ENCODE peak calls at places on chromosomes 13 and 19, in seven cellular contexts. T, W, A, J, P, G and R are unnamed samples.

GRCh38 chr19:15464394-15465385 is at the start of gene RASAL3:
- DNase-seq in T (no peak), W (peak), A (no peak), J (no peak), P (no peak), G (no peak), R (no peak)

GRCh38 chr13:91907398-91907797 is 509.0 kb downstream of the GPC5 start:
- DNase-seq in T (no peak), W (no peak), A (no peak), J (no peak), P (no peak), G (no peak), R (no peak)

GRCh38 chr19:17757125-17757524 is 5.8 kb downstream of the FCHO1 start:
- DNase-seq in T (no peak), W (peak), A (peak), J (no peak), P (no peak), G (no peak), R (no peak)

GRCh38 chr13:66981912-66982311 is 248.2 kb downstream of the PCDH9 start:
- DNase-seq in T (no peak), W (no peak), A (no peak), J (no peak), P (no peak), G (no peak), R (no peak)

GRCh38 chr13:106117035-106117434 is 418.4 kb downstream of the EFNB2 start:
- DNase-seq in T (no peak), W (no peak), A (no peak), J (peak), P (no peak), G (no peak), R (no peak)

GRCh38 chr19:56253737-56254136 is 18.8 kb upstream of the EDDM13 start:
- DNase-seq in T (peak), W (no peak), A (no peak), J (peak), P (no peak), G (peak), R (peak)

GRCh38 chr19:46533085-46534081 is 37.7 kb upstream of the PNMA8B start:
- DNase-seq in T (no peak), W (no peak), A (no peak), J (no peak), P (no peak), G (no peak), R (no peak)

GRCh38 chr19:47476438-47476972 is 4.8 kb upstream of the SLC8A2 start:
- DNase-seq in T (no peak), W (no peak), A (no peak), J (no peak), P (no peak), G (no peak), R (no peak)

GRCh38 chr13:111111376-111111937 is 3.7 kb upstream of the ARHGEF7 start:
- DNase-seq in T (no peak), W (no peak), A (no peak), J (no peak), P (peak), G (no peak), R (no peak)

GRCh38 chr13:31625115-31625514 is 114.2 kb upstream of the RXFP2 start:
- DNase-seq in T (no peak), W (no peak), A (no peak), J (no peak), P (no peak), G (no peak), R (no peak)

GRCh38 chr13:112905990-112906641 is 62.9 kb upstream of the MCF2L start:
- DNase-seq in T (no peak), W (no peak), A (no peak), J (no peak), P (no peak), G (no peak), R (no peak)

GRCh38 chr13:95002126-95002525 is 289.8 kb upstream of the SOX21 start:
- DNase-seq in T (no peak), W (no peak), A (no peak), J (no peak), P (no peak), G (no peak), R (no peak)

GRCh38 chr19:54209748-54210494 is 9.3 kb downstream of the RPS9 start:
- DNase-seq in T (peak), W (peak), A (peak), J (peak), P (peak), G (peak), R (peak)

GRCh38 chr19:927044-927706 is 1.3 kb downstream of the ARID3A start:
- DNase-seq in T (no peak), W (no peak), A (no peak), J (no peak), P (peak), G (no peak), R (no peak)

GRCh38 chr13:111342716-111343115 is 22.3 kb downstream of the TEX29 start:
- DNase-seq in T (no peak), W (no peak), A (no peak), J (no peak), P (no peak), G (no peak), R (no peak)

GRCh38 chr13:43963726-43964125 is 84.0 kb downstream of the LACC1 start:
- DNase-seq in T (peak), W (no peak), A (no peak), J (no peak), P (no peak), G (peak), R (no peak)

GRCh38 chr13:113917523-113918371 is 53.9 kb upstream of the GAS6 start:
- DNase-seq in T (no peak), W (peak), A (no peak), J (no peak), P (peak), G (no peak), R (no peak)

GRCh38 chr19:8611890-8612806 is 1.6 kb upstream of the ADAMTS10 start:
- DNase-seq in T (no peak), W (peak), A (no peak), J (no peak), P (peak), G (no peak), R (no peak)

GRCh38 chr13:84126671-84127171 is 244.4 kb upstream of the SLITRK1 start:
- DNase-seq in T (no peak), W (no peak), A (no peak), J (no peak), P (no peak), G (no peak), R (no peak)